ENCODE peak calls at places on chromosome 17, in ten cellular contexts. V is cardiac fibroblast; R is fibroblast of mammary gland; Z is endodermal cell; W is lower leg skin; Y is GM12892; T is small intestine; U is lung; O is tibial nerve; K is stimulated activated CD4-positive, alpha-beta T cell treated with anti-CD3 and anti-CD28 coated beads, Interleukin-15, amount 100 ng/mL, for 1 hour. H is an unnamed sample.

GRCh38 chr17:50290074-50290702 is 15.9 kb downstream of the TMEM92 start:
- DNase-seq in V (peak), R (peak), Z (peak), W (peak), Y (no peak), T (peak), U (peak), O (peak), K (no peak), H (no peak)

GRCh38 chr17:33322063-33322462 is 29.0 kb upstream of the ASIC2 start:
- DNase-seq in V (no peak), R (peak), Z (no peak), W (no peak), Y (no peak), T (no peak), U (no peak), O (no peak), K (no peak), H (no peak)

GRCh38 chr17:13311301-13311700 is 290.4 kb downstream of the HS3ST3A1 start:
- DNase-seq in V (peak), R (peak), Z (no peak), W (no peak), Y (no peak), T (no peak), U (no peak), O (no peak), K (no peak), H (no peak)

GRCh38 chr17:34299017-34299416 is 13.5 kb downstream of the CCL11 start:
- DNase-seq in V (no peak), R (no peak), Z (no peak), W (no peak), Y (no peak), T (no peak), U (no peak), O (no peak), K (no peak), H (no peak)

GRCh38 chr17:56978441-56979090 is 635 bp downstream of the SCPEP1 start:
- DNase-seq in V (peak), R (peak), Z (peak), W (peak), Y (no peak), T (peak), U (no peak), O (no peak), K (no peak), H (peak)

GRCh38 chr17:63075969-63076368 is 109.9 kb downstream of the TANC2 start:
- DNase-seq in V (no peak), R (no peak), Z (no peak), W (no peak), Y (no peak), T (no peak), U (no peak), O (no peak), K (no peak), H (no peak)

GRCh38 chr17:51029568-51030463 is 90.9 kb downstream of the SPAG9 start:
- DNase-seq in V (peak), R (peak), Z (no peak), W (no peak), Y (no peak), T (peak), U (no peak), O (no peak), K (no peak), H (no peak)

GRCh38 chr17:45311762-45312476 is 4.9 kb downstream of the MAP3K14 start:
- DNase-seq in V (no peak), R (no peak), Z (peak), W (no peak), Y (peak), T (peak), U (peak), O (no peak), K (peak), H (peak)

GRCh38 chr17:58315281-58315711 is 13.3 kb downstream of the TSPOAP1 start:
- DNase-seq in V (no peak), R (no peak), Z (no peak), W (no peak), Y (peak), T (no peak), U (no peak), O (no peak), K (no peak), H (no peak)

GRCh38 chr17:78184868-78185267 is 2.0 kb downstream of the TK1 start:
- DNase-seq in V (no peak), R (no peak), Z (no peak), W (no peak), Y (no peak), T (no peak), U (no peak), O (no peak), K (no peak), H (no peak)

GRCh38 chr17:63446218-63446980 is at the start of gene CYB561:
- DNase-seq in V (peak), R (peak), Z (no peak), W (peak), Y (peak), T (peak), U (peak), O (peak), K (peak), H (peak)

H was measured in naive B cell.